ENCODE peak calls at places on chromosomes 5 and 9, in eight cellular contexts. F is tibial artery, A is PC-3, X is prostate gland, T is Peyer's patch, Z is HCT116, E is lung, G is ovary. M is an unnamed sample. For H3K4me1, the result is how much of the 10 kb centered on the place peaks cover.

GRCh38 chr5:149550608-149551226 is 522 bp downstream of the CSNK1A1 start:
- DNase-seq in F (peak), A (no peak), X (no peak), T (no peak), Z (no peak), E (no peak), G (no peak), M (no peak)

GRCh38 chr9:109463924-109464625 is 34.0 kb downstream of the PTPN3 start:
- DNase-seq in F (no peak), A (no peak), X (no peak), T (no peak), Z (no peak), E (no peak), G (no peak), M (no peak)

GRCh38 chr9:134616341-134616740 is 25.3 kb upstream of the COL5A1 start:
- DNase-seq in F (no peak), A (no peak), X (no peak), T (no peak), Z (no peak), E (no peak), G (no peak), M (no peak)

GRCh38 chr5:171067540-171068130 is 205.8 kb downstream of the RANBP17 start:
- DNase-seq in F (no peak), A (no peak), X (no peak), T (no peak), Z (no peak), E (no peak), G (no peak), M (no peak)

GRCh38 chr5:143235423-143235822 is 168.1 kb downstream of the NR3C1 start:
- DNase-seq in F (no peak), A (peak), X (no peak), T (no peak), Z (peak), E (no peak), G (no peak), M (no peak)

GRCh38 chr9:35286381-35286780 is 124.6 kb downstream of the UNC13B start:
- DNase-seq in F (no peak), A (no peak), X (no peak), T (no peak), Z (no peak), E (no peak), G (no peak), M (no peak)

GRCh38 chr5:96257904-96258303 is 175.1 kb downstream of the PCSK1 start:
- DNase-seq in F (no peak), A (peak), X (no peak), T (no peak), Z (no peak), E (no peak), G (no peak), M (no peak)

GRCh38 chr9:99239341-99240055 is 17.4 kb downstream of the SEC61B start:
- DNase-seq in F (no peak), A (no peak), X (no peak), T (no peak), Z (no peak), E (no peak), G (no peak), M (no peak)

GRCh38 chr5:81070561-81070960 is 110.4 kb downstream of the RASGRF2 start:
- DNase-seq in F (no peak), A (no peak), X (no peak), T (no peak), Z (no peak), E (no peak), G (no peak), M (no peak)

GRCh38 chr9:108184941-108185340 is 670.8 kb downstream of the ACTL7B start:
- DNase-seq in F (no peak), A (peak), X (peak), T (no peak), Z (no peak), E (no peak), G (no peak), M (no peak)

GRCh38 chr5:146071171-146071570 is 34.2 kb downstream of the PLAC8L1 start:
- DNase-seq in F (no peak), A (no peak), X (no peak), T (no peak), Z (no peak), E (no peak), G (no peak), M (no peak)

GRCh38 chr9:98009437-98009836 is 26.3 kb downstream of the ANP32B start:
- DNase-seq in F (no peak), A (no peak), X (no peak), T (no peak), Z (no peak), E (no peak), G (no peak), M (no peak)

GRCh38 chr5:157900644-157901043 is 41.7 kb upstream of the CLINT1 start:
- DNase-seq in F (no peak), A (no peak), X (no peak), T (no peak), Z (no peak), E (no peak), G (no peak), M (no peak)

GRCh38 chr5:76114192-76114795 is 31.1 kb downstream of the SV2C start:
- DNase-seq in F (no peak), A (no peak), X (peak), T (no peak), Z (no peak), E (no peak), G (no peak), M (peak)

GRCh38 chr5:2175842-2176404 is 293.2 kb upstream of the IRX4 start:
- DNase-seq in F (peak), A (no peak), X (no peak), T (no peak), Z (no peak), E (no peak), G (no peak), M (no peak)

GRCh38 chr5:71873202-71873601 is 154.1 kb downstream of the CARTPT start:
- DNase-seq in F (no peak), A (no peak), X (no peak), T (no peak), Z (no peak), E (no peak), G (no peak), M (no peak)

GRCh38 chr5:10199700-10200099 is 50.0 kb downstream of the ATPSCKMT start:
- DNase-seq in F (no peak), A (no peak), X (no peak), T (no peak), Z (no peak), E (no peak), G (no peak), M (no peak)

DNA sequence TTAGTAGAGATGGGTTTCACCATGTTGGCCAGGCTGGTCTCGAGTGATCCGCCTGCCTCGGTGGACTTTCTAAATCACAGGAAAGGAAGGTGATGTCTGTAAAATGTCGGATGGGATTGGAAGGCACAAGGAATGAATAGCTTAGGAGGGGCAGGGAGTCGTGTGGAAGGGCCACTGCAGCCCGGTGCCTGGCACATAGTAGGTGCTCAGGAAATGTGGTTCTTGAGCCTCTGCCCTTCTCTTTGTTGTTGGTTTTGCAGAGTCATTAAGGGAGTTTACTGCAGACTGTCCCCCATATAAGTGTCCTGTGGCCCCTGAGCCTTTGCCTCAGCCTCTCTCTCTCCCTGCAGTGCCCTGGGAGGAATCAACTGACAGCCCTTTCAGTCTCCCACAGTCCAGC is 11.8 kb downstream of the NEK6 start:
- DNase-seq in F (no peak), A (no peak), X (no peak), T (no peak), Z (no peak), E (no peak), G (no peak), M (no peak)
- H3K4me1 ChIP-seq in F (half or more), A (under half), X (under half), T (under half), Z (under half), E (half or more), G (under half), M (under half)

DNA sequence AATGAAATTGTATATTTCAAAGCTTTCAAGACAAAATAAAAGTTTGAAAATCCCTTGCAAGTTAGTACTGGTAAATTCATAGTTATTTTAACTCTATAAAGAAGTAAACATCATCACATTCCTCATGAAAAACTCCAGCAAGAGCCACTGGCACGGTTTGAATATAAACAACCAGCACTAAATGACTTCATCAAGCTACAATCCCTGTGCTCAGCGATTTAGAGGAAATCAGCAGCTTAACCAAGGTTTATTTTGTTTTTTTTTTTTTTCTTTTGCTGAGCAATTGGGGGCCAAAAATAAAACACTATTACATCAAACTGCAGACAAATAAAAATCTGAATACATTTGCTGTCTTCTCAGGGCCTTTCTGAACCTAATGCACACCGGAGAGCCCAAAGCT is 106.1 kb upstream of the SLC24A2 start:
- DNase-seq in F (no peak), A (no peak), X (no peak), T (no peak), Z (no peak), E (no peak), G (no peak), M (no peak)
- H3K4me1 ChIP-seq in F (under half), A (under half), X (under half), T (under half), Z (under half), E (under half), G (under half), M (under half)

GRCh38 chr9:112447283-112447761 is 39.3 kb upstream of the KIAA1958 start:
- DNase-seq in F (no peak), A (no peak), X (no peak), T (no peak), Z (no peak), E (no peak), G (no peak), M (no peak)
- H3K4me1 ChIP-seq in F (under half), A (under half), X (under half), T (under half), Z (under half), E (under half), G (under half), M (under half)

GRCh38 chr9:137029058-137029922 is 1.3 kb upstream of the ABCA2 start:
- DNase-seq in F (peak), A (peak), X (peak), T (peak), Z (no peak), E (peak), G (peak), M (peak)
- H3K4me1 ChIP-seq in F (under half), A (under half), X (under half), T (under half), Z (under half), E (under half), G (under half), M (under half)

GRCh38 chr9:121201045-121201737 is 478 bp downstream of the RAB14 start:
- DNase-seq in F (no peak), A (no peak), X (peak), T (peak), Z (no peak), E (peak), G (peak), M (no peak)

GRCh38 chr9:121198512-121199042 is 3.1 kb downstream of the RAB14 start:
- DNase-seq in F (no peak), A (no peak), X (no peak), T (no peak), Z (no peak), E (no peak), G (no peak), M (no peak)

GRCh38 chr9:121201738-121202533 is at the start of gene RAB14:
- DNase-seq in F (peak), A (peak), X (peak), T (peak), Z (peak), E (peak), G (peak), M (peak)

GRCh38 chr9:121199921-121200320 is 1.7 kb downstream of the RAB14 start:
- DNase-seq in F (no peak), A (peak), X (no peak), T (no peak), Z (no peak), E (no peak), G (no peak), M (no peak)

DNA sequence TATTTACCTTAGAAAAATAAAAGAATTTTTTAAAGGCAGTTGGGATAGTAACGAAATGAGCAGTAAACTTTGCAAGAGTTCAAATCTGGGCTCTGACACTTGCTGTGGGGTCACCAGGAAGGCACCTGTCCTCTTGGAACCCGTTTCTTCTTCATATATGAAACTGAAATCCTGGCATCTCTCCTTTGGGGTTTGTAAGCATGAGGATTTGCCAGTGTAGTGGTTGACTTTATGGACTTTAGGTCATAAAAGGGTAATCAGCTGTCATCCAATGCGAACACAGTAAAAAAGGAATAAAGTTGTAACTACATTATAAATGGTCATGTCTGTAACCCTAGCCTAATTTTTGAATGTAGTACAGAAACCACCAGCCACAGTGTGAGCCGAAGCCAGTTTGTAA is 1.3 kb downstream of the RAB14 start:
- DNase-seq in F (no peak), A (no peak), X (no peak), T (no peak), Z (no peak), E (no peak), G (no peak), M (no peak)
- H3K4me1 ChIP-seq in F (under half), A (under half), X (under half), T (under half), Z (under half), E (under half), G (under half), M (under half)

DNA sequence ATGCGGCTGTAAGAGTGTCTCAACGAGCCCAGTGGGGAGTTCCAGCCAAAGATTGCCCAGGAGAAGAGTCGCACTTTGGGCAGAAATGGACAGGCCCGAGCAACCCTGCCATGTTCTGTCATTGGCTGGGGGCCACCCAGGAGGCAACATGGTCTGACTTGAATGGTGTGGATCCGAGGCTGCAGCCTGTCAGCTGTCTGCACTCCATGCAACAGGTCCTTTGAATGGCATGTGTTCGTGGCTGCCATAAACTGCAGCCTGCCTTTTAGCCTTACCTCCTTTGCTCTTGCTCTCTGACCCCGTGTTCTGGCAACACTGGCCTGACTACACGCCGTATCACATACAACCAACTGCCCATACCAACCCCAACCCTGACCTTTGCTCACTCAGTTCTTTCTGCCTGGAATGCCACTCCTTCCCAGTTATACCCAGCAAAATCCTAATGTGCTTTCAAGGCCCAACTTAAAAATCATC is 55.7 kb downstream of the IRF1 start:
- DNase-seq in F (peak), A (no peak), X (peak), T (no peak), Z (no peak), E (no peak), G (no peak), M (no peak)
- H3K4me1 ChIP-seq in F (under half), A (under half), X (under half), T (under half), Z (under half), E (under half), G (under half), M (under half)

M was measured in body of pancreas.